ENCODE peak calls at places on chromosomes 11 and 22, in five cellular contexts. Y, C, D, X and I are unnamed samples.

GRCh38 chr11:67548555-67549110 is 25.4 kb upstream of the CABP2 start:
- DNase-seq in C (no peak), X (no peak), D (no peak), Y (no peak), I (no peak)

GRCh38 chr11:35785287-35786167 is 123.0 kb downstream of the TRIM44 start:
- DNase-seq in X (no peak), D (no peak), Y (no peak), C (no peak), I (no peak)

GRCh38 chr11:79441159-79441875 is 487 bp upstream of the TENM4 start:
- DNase-seq in D (peak), X (no peak), C (no peak), Y (no peak), I (no peak)

GRCh38 chr11:64121637-64122410 is 44.1 kb downstream of the MACROD1 start:
- DNase-seq in X (no peak), Y (no peak), C (no peak), D (no peak), I (no peak)

GRCh38 chr22:47452184-47452583 is 689.7 kb downstream of the TBC1D22A start:
- DNase-seq in C (no peak), X (no peak), D (no peak), Y (peak), I (peak)

GRCh38 chr22:18952022-18952421 is 15.9 kb upstream of the PRODH start:
- DNase-seq in D (no peak), C (no peak), X (no peak), Y (no peak), I (no peak)

GRCh38 chr22:21974058-21974649 is 8.4 kb downstream of the TOP3B start:
- DNase-seq in C (no peak), X (no peak), Y (no peak), D (no peak), I (no peak)

GRCh38 chr11:78039391-78039918 is 16.4 kb upstream of the KCTD14 start:
- DNase-seq in C (no peak), X (no peak), D (no peak), Y (no peak), I (no peak)

GRCh38 chr11:10506013-10506370 is 35.0 kb downstream of the RNF141 start:
- DNase-seq in C (no peak), Y (no peak), X (no peak), D (no peak), I (no peak)

GRCh38 chr22:37843746-37844089 is 416 bp downstream of the ANKRD54 start:
- DNase-seq in C (peak), X (no peak), Y (peak), D (peak), I (no peak)

GRCh38 chr22:33036881-33037280 is 21.3 kb downstream of the SYN3 start:
- DNase-seq in C (no peak), Y (no peak), D (no peak), X (no peak), I (no peak)

GRCh38 chr11:114077482-114078305 is 18.2 kb downstream of the ZBTB16 start:
- DNase-seq in D (no peak), C (no peak), Y (no peak), X (no peak), I (no peak)

GRCh38 chr11:113091578-113091844 is 130.3 kb downstream of the NCAM1 start:
- DNase-seq in D (no peak), C (no peak), X (no peak), Y (no peak), I (no peak)

GRCh38 chr11:14065153-14065552 is 102.6 kb downstream of the SPON1 start:
- DNase-seq in D (no peak), Y (no peak), C (no peak), X (no peak), I (no peak)

GRCh38 chr22:39560127-39560526 is 10.4 kb upstream of the CACNA1I start:
- DNase-seq in C (no peak), D (no peak), X (no peak), Y (no peak), I (no peak)

GRCh38 chr22:36373258-36373579 is 14.5 kb downstream of the MYH9 start:
- DNase-seq in Y (no peak), C (no peak), D (no peak), X (no peak), I (no peak)

GRCh38 chr11:71300187-71300586 is 47.8 kb upstream of the SHANK2 start:
- DNase-seq in C (no peak), Y (no peak), X (no peak), D (no peak), I (no peak)

GRCh38 chr11:116696381-116696941 is 76.3 kb downstream of the BUD13 start:
- DNase-seq in X (no peak), D (peak), C (no peak), Y (no peak), I (no peak)

GRCh38 chr22:24420072-24420976 is 7.1 kb upstream of the ADORA2A start:
- DNase-seq in X (no peak), D (no peak), C (no peak), Y (no peak), I (no peak)

GRCh38 chr22:29524440-29525191 is 28.9 kb downstream of the THOC5 start:
- DNase-seq in Y (peak), D (no peak), C (peak), X (peak), I (peak)